ENCODE peak calls at places on chromosome 3, in ten cellular contexts. J, F, N, Q, Z, W, S, E, M and I are unnamed samples.

GRCh38 chr3:194261581-194262063 is 89.5 kb downstream of the CPN2 start:
- DNase-seq in J (no peak), F (no peak), N (no peak), Q (no peak), Z (no peak), W (no peak), S (no peak), E (no peak), M (no peak), I (no peak)

GRCh38 chr3:156483426-156483825 is 71.5 kb downstream of the SSR3 start:
- DNase-seq in J (peak; percentile 92), F (peak; percentile 70), N (peak; percentile 86), Q (peak; percentile 37), Z (no peak), W (peak; percentile 90), S (peak; percentile 19), E (peak; percentile 92), M (no peak), I (no peak)

GRCh38 chr3:186598794-186599141 is 14.1 kb upstream of the AHSG start:
- DNase-seq in J (no peak), F (no peak), N (no peak), Q (no peak), Z (no peak), W (no peak), S (no peak), E (no peak), M (no peak), I (no peak)

GRCh38 chr3:2024037-2024436 is 74.6 kb upstream of the CNTN4 start:
- DNase-seq in J (no peak), F (no peak), N (no peak), Q (no peak), Z (no peak), W (no peak), S (no peak), E (peak; percentile 0), M (no peak), I (no peak)

GRCh38 chr3:150292891-150293290 is 115.2 kb upstream of the TSC22D2 start:
- DNase-seq in J (no peak), F (no peak), N (no peak), Q (no peak), Z (no peak), W (peak; percentile 92), S (no peak), E (peak; percentile 95), M (peak; percentile 72), I (no peak)

GRCh38 chr3:11522398-11522715 is 121.4 kb downstream of the VGLL4 start:
- DNase-seq in J (peak; percentile 64), F (no peak), N (no peak), Q (no peak), Z (no peak), W (no peak), S (no peak), E (peak; percentile 35), M (no peak), I (no peak)

GRCh38 chr3:161443921-161444457 is 52.6 kb upstream of the OTOL1 start:
- DNase-seq in J (peak; percentile 77), F (no peak), N (peak; percentile 1), Q (no peak), Z (no peak), W (no peak), S (no peak), E (no peak), M (no peak), I (no peak)

GRCh38 chr3:183315739-183316138 is 62.7 kb downstream of the B3GNT5 start:
- DNase-seq in J (peak; percentile 35), F (peak; percentile 93), N (no peak), Q (no peak), Z (no peak), W (no peak), S (no peak), E (no peak), M (no peak), I (no peak)

GRCh38 chr3:132417695-132418520 is 606 bp downstream of the DNAJC13 start:
- DNase-seq in J (peak; percentile 62), F (peak; percentile 59), N (peak; percentile 82), Q (peak; percentile 48), Z (peak; percentile 89), W (peak; percentile 66), S (no peak), E (peak; percentile 77), M (peak; percentile 74), I (peak; percentile 67)

GRCh38 chr3:33884204-33884561 is 85.8 kb downstream of the PDCD6IP start:
- DNase-seq in J (peak; percentile 24), F (no peak), N (no peak), Q (peak; percentile 72), Z (peak; percentile 64), W (no peak), S (no peak), E (no peak), M (peak; percentile 66), I (no peak)

GRCh38 chr3:46668116-46668515 is 25.4 kb downstream of the ALS2CL start:
- DNase-seq in J (no peak), F (no peak), N (no peak), Q (no peak), Z (no peak), W (no peak), S (no peak), E (no peak), M (peak; percentile 88), I (no peak)

GRCh38 chr3:89803711-89804110 is 696.3 kb downstream of the EPHA3 start:
- DNase-seq in J (no peak), F (no peak), N (no peak), Q (no peak), Z (no peak), W (no peak), S (no peak), E (no peak), M (no peak), I (no peak)
- H3K4me2 ChIP-seq in J (no peak overlapping the region), F (no peak overlapping the region), N (no peak overlapping the region), Q (no peak overlapping the region), Z (no peak overlapping the region), W (no peak overlapping the region), S (no peak overlapping the region), E (no peak overlapping the region), M (no peak overlapping the region), I (no peak overlapping the region)

GRCh38 chr3:53040361-53040820 is 5.5 kb downstream of the SFMBT1 start:
- DNase-seq in J (peak; percentile 64), F (peak; percentile 76), N (peak; percentile 78), Q (no peak), Z (no peak), W (peak; percentile 26), S (no peak), E (peak; percentile 42), M (no peak), I (no peak)
- H3K79me2 ChIP-seq in J (peaks cover 91% of the 10 kb centered on the region), F (peaks cover 72% of the 10 kb centered on the region), N (peaks cover 81% of the 10 kb centered on the region), Q (peaks cover 7% of the 10 kb centered on the region), Z (no peaks in the 10 kb centered on the region), W (peaks cover 3% of the 10 kb centered on the region), S (peaks cover 34% of the 10 kb centered on the region), E (no peaks in the 10 kb centered on the region), M (peaks cover 45% of the 10 kb centered on the region), I (peaks cover 97% of the 10 kb centered on the region)

GRCh38 chr3:98580774-98581365 is 12.5 kb downstream of the CPOX start:
- DNase-seq in J (no peak), F (no peak), N (no peak), Q (no peak), Z (no peak), W (no peak), S (no peak), E (no peak), M (no peak), I (no peak)

GRCh38 chr3:98581474-98581873 is 11.9 kb downstream of the CPOX start:
- DNase-seq in J (no peak), F (no peak), N (no peak), Q (no peak), Z (no peak), W (no peak), S (no peak), E (no peak), M (no peak), I (no peak)

GRCh38 chr3:98587654-98588532 is 5.5 kb downstream of the CPOX start:
- DNase-seq in J (peak; percentile 36), F (no peak), N (no peak), Q (no peak), Z (no peak), W (no peak), S (no peak), E (no peak), M (peak; percentile 75), I (no peak)

GRCh38 chr3:98583766-98584165 is 9.6 kb downstream of the CPOX start:
- DNase-seq in J (no peak), F (no peak), N (no peak), Q (peak; percentile 80), Z (no peak), W (no peak), S (no peak), E (no peak), M (no peak), I (no peak)

GRCh38 chr3:98584563-98584962 is 8.8 kb downstream of the CPOX start:
- DNase-seq in J (no peak), F (no peak), N (no peak), Q (no peak), Z (no peak), W (no peak), S (no peak), E (no peak), M (no peak), I (no peak)
- H3K4me2 ChIP-seq in J (no peak overlapping the region), F (no peak overlapping the region), N (no peak overlapping the region), Q (peak overlapping the region; percentile 71), Z (no peak overlapping the region), W (no peak overlapping the region), S (peak overlapping the region; percentile 53), E (no peak overlapping the region), M (no peak overlapping the region), I (no peak overlapping the region)

GRCh38 chr3:48694610-48695051 is 8.9 kb upstream of the NCKIPSD start:
- DNase-seq in J (peak; percentile 51), F (peak; percentile 64), N (peak; percentile 85), Q (no peak), Z (no peak), W (peak; percentile 82), S (peak; percentile 32), E (peak; percentile 87), M (peak; percentile 92), I (no peak)

GRCh38 chr3:48696156-48696555 is 10.4 kb upstream of the NCKIPSD start:
- DNase-seq in J (no peak), F (no peak), N (no peak), Q (no peak), Z (no peak), W (no peak), S (no peak), E (no peak), M (no peak), I (no peak)

GRCh38 chr3:48695113-48695753 is 9.5 kb upstream of the NCKIPSD start:
- DNase-seq in J (no peak), F (no peak), N (peak; percentile 70), Q (peak; percentile 27), Z (no peak), W (peak; percentile 58), S (no peak), E (peak; percentile 77), M (peak; percentile 79), I (no peak)

GRCh38 chr3:48692551-48692950 is 6.8 kb upstream of the NCKIPSD start:
- DNase-seq in J (no peak), F (no peak), N (peak; percentile 42), Q (no peak), Z (no peak), W (no peak), S (no peak), E (no peak), M (peak; percentile 52), I (no peak)

DNA sequence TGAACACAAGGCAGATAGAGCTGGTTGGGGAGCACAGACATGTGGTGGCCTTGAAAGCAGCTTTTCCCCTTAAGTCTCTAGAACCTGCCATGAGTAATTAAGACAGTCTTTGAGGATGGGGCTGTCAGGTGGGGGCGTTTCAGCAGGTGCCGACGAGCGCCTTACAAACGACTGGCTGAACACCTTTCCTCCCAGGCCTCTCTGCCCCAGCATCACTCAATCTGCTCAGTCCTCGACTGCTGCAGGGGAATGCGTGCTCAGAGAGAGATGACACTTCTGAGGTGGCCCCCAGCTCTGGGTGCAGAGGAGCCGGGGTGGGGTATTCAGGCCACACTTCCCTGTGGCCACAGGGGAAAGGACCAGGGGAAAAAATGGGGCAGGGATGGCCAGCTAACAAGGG is 8.1 kb upstream of the NCKIPSD start:
- DNase-seq in J (no peak), F (no peak), N (no peak), Q (no peak), Z (no peak), W (no peak), S (no peak), E (no peak), M (no peak), I (no peak)
- H3K79me2 ChIP-seq in J (peaks cover 50% of the 10 kb centered on the region), F (peaks cover 46% of the 10 kb centered on the region), N (peaks cover 75% of the 10 kb centered on the region), Q (peaks cover 33% of the 10 kb centered on the region), Z (peaks cover 44% of the 10 kb centered on the region), W (peaks cover 84% of the 10 kb centered on the region), S (peaks cover 78% of the 10 kb centered on the region), E (peaks cover 55% of the 10 kb centered on the region), M (peaks cover 73% of the 10 kb centered on the region), I (peaks cover 56% of the 10 kb centered on the region)